ENCODE peak calls at places on chromosomes 6 and 20, in five cellular contexts. E, I, A, X and P are unnamed samples.

GRCh38 chr6:139240161-139241010 is 51.4 kb downstream of the TXLNB start:
- DNase-seq in X (no peak), E (no peak), I (peak; percentile 69), A (peak; percentile 45), P (no peak)

GRCh38 chr6:79601020-79601609 is 30.0 kb upstream of the SH3BGRL2 start:
- DNase-seq in E (no peak), I (peak; percentile 22), A (no peak), X (no peak), P (no peak)

GRCh38 chr6:1851681-1852456 is 242.2 kb downstream of the FOXC1 start:
- DNase-seq in A (no peak), X (peak; percentile 25), I (no peak), E (no peak), P (no peak)

GRCh38 chr6:146026873-146027272 is 2.0 kb upstream of the GRM1 start:
- DNase-seq in E (no peak), A (no peak), I (no peak), X (no peak), P (no peak)

GRCh38 chr6:160240691-160241084 is 17.9 kb downstream of the SLC22A2 start:
- DNase-seq in I (no peak), X (no peak), E (no peak), A (no peak), P (no peak)

GRCh38 chr20:56783826-56784225 is 154.7 kb downstream of the TFAP2C start:
- DNase-seq in A (no peak), X (no peak), E (no peak), I (no peak), P (no peak)

GRCh38 chr6:33936911-33937310 is 133.1 kb upstream of the MLN start:
- DNase-seq in I (no peak), E (no peak), A (no peak), X (no peak), P (no peak)

GRCh38 chr6:122614303-122614702 is 4.1 kb downstream of the PKIB start:
- DNase-seq in X (no peak), A (no peak), E (no peak), I (no peak), P (no peak)

GRCh38 chr6:116773886-116774285 is 8.4 kb upstream of the FAM162B start:
- DNase-seq in I (no peak), X (no peak), E (no peak), A (no peak), P (no peak)

GRCh38 chr6:10745116-10745515 is 2.5 kb upstream of the TMEM14B start:
- DNase-seq in A (no peak), E (no peak), X (no peak), I (no peak), P (no peak)

GRCh38 chr6:31541059-31541657 is 645 bp downstream of the DDX39B start:
- DNase-seq in X (peak; percentile 89), A (peak; percentile 34), I (peak; percentile 61), E (peak; percentile 29), P (peak; percentile 72)

GRCh38 chr20:24697411-24697810 is 228.0 kb downstream of the SYNDIG1 start:
- DNase-seq in E (no peak), A (no peak), I (no peak), X (no peak), P (no peak)

GRCh38 chr6:121042766-121043165 is 291.5 kb downstream of the TBC1D32 start:
- DNase-seq in I (no peak), A (no peak), X (no peak), E (no peak), P (no peak)

GRCh38 chr6:44128020-44128917 is 915 bp downstream of the TMEM63B start:
- DNase-seq in E (no peak), X (no peak), A (peak; percentile 44), I (peak; percentile 60), P (peak; percentile 71)

GRCh38 chr20:44651507-44652373 is at the start of gene ADA:
- DNase-seq in E (peak; percentile 65), X (peak; percentile 44), I (peak; percentile 74), A (peak; percentile 60), P (peak; percentile 54)

GRCh38 chr6:16539086-16539931 is 222.0 kb downstream of the ATXN1 start:
- DNase-seq in E (no peak), I (no peak), X (no peak), A (no peak), P (no peak)

GRCh38 chr6:121652223-121652622 is 216.8 kb downstream of the GJA1 start:
- DNase-seq in I (no peak), X (no peak), A (no peak), E (no peak), P (no peak)

GRCh38 chr20:54078296-54078695 is 7.9 kb upstream of the BCAS1 start:
- DNase-seq in A (no peak), X (no peak), E (no peak), I (no peak), P (no peak)

GRCh38 chr20:62088258-62089127 is 22.8 kb upstream of the TAF4 start:
- DNase-seq in E (no peak), I (no peak), X (no peak), A (peak; percentile 44), P (no peak)

GRCh38 chr20:43853174-43853803 is 61.4 kb upstream of the TOX2 start:
- DNase-seq in A (no peak), I (no peak), X (no peak), E (no peak), P (no peak)

GRCh38 chr6:81939774-81940165 is 187.3 kb upstream of the TENT5A start:
- DNase-seq in E (no peak), X (no peak), I (no peak), A (no peak), P (no peak)

GRCh38 chr6:147507162-147508072 is 1.1 kb upstream of the SAMD5 start:
- DNase-seq in E (peak; percentile 30), I (peak; percentile 20), A (peak; percentile 51), X (no peak), P (peak; percentile 17)

GRCh38 chr6:142444800-142445405 is 143.1 kb downstream of the ADGRG6 start:
- DNase-seq in X (no peak), I (no peak), A (no peak), E (no peak), P (no peak)
- H3K27ac ChIP-seq in X (no peak overlapping the region), I (no peak overlapping the region), A (no peak overlapping the region), E (no peak overlapping the region), P (no peak overlapping the region)

DNA sequence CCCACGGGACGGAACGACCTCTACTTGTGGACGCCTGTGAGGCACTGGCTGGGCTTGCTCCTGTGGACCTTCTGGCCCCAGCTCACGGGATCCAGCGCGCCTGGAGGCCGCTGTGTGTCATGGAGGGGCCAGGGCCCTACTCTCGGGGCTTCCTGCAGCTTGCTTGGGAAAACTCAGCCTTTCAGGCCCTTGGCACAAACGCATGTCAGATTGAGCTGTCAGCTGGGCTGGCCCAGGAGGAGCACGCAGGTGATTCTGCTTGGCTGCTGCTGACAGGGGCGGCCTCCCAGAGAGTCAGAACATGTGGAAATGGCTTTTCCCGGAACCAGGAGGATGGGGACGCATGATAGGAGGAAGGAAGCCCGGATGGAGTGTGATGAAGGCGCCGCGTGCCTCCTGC is 39.7 kb downstream of the TMEM181 start:
- DNase-seq in E (no peak), X (no peak), I (no peak), A (no peak), P (no peak)
- H3K36me3 ChIP-seq in E (peaks cover 14% of the 10 kb centered on the region), X (peaks cover 18% of the 10 kb centered on the region), I (peaks cover 10% of the 10 kb centered on the region), A (peaks cover 11% of the 10 kb centered on the region), P (peaks cover 61% of the 10 kb centered on the region)

GRCh38 chr20:63617092-63617875 is 9.6 kb downstream of the GMEB2 start:
- DNase-seq in A (no peak), X (no peak), E (no peak), I (no peak), P (no peak)

GRCh38 chr20:63617876-63618265 is 9.0 kb downstream of the GMEB2 start:
- DNase-seq in E (no peak), A (no peak), I (no peak), X (no peak), P (no peak)

GRCh38 chr20:63610581-63611435 is 16.1 kb downstream of the GMEB2 start:
- DNase-seq in E (no peak), X (no peak), A (no peak), I (no peak), P (no peak)

GRCh38 chr20:63611646-63612045 is 15.3 kb downstream of the GMEB2 start:
- DNase-seq in E (no peak), X (no peak), I (no peak), A (no peak), P (no peak)

DNA sequence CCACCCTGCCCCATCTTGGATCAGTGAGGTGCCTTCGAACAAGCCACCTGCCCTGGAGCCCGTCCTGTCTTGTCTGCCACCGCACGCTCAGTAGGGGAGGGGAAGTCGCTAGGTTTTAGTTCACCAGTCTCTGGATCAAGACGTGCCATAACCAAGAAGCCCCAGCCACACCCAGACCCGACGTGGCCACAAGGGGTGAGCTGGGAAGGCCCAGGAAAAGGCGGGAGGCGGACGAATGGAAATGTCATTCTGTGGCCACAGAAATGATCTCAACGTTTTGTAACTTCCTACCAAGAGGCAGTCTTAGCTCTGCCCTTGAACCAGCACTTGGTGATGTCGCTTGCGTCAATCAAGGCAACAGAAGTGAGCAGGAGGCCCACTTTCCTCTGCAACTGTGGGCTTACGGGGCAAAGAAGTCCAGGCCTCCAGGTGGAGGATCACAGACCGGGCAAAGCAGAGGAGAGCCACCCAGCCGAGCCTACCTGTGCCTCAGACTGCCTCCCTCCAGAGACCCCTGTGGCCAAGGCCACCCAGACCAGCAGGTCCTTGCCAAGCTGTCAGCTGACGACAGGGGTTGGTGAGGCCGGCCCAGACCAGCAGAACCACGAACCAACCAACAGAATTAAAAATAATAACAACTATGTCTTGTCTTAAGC is 14.5 kb downstream of the GMEB2 start:
- DNase-seq in A (no peak), E (no peak), X (no peak), I (no peak), P (no peak)
- H3K27ac ChIP-seq in A (no peak overlapping the region), E (no peak overlapping the region), X (no peak overlapping the region), I (no peak overlapping the region), P (no peak overlapping the region)

DNA sequence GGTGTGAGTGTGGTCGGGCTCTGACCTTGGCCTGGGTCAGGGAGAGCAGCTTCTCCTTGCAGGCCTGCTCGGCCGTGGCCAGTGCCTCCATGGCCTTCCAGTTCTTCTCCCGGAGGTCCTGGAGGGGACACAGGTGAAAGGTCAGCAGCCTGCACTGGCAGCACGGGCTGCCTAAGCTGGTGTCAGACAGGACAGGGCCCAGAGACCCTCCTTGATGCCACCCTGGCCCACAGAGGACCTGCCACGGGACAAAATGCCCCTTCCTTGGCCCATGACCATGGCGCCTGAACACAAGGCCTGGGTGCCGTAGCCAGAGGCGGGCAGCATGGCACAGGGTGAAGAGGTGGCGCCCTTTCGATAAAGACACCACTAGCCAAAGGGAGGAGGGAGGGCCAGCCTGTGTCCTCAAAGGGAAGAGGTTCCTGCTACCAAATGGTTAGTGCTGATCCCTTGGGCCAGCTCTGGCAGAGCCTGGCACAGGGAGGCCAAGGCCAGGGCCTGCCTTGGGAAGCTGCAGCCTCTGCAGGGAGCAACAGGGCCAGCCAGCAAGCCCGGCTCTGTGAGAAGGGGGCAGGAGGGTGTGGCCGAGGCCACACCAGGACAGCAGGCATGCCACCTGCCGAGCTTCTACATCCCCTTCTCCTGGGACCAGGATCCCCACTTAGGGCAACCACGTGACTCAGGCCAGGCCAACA is 54.8 kb downstream of the DSTN start:
- DNase-seq in X (no peak), A (no peak), E (no peak), I (peak; percentile 28), P (peak; percentile 65)
- H3K36me3 ChIP-seq in X (no peaks in the 10 kb centered on the region), A (peaks cover 4% of the 10 kb centered on the region), E (peaks cover 24% of the 10 kb centered on the region), I (peaks cover 49% of the 10 kb centered on the region), P (peaks cover 9% of the 10 kb centered on the region)